ENCODE peak calls at places on chromosomes 5 and 9, in four cellular contexts. M, K, C and H are unnamed samples.

GRCh38 chr9:17970285-17970684 is 391.4 kb downstream of the SH3GL2 start:
- DNase-seq in M (no peak), K (no peak), C (no peak), H (no peak)

GRCh38 chr9:77977210-77977611 is 54.4 kb downstream of the GNAQ start:
- DNase-seq in M (no peak), K (peak; percentile 14), C (peak; percentile 17), H (no peak)

GRCh38 chr9:15246688-15247087 is 60.3 kb downstream of the TTC39B start:
- DNase-seq in M (no peak), K (no peak), C (no peak), H (no peak)

GRCh38 chr9:133870598-133871595 is 121.2 kb downstream of the VAV2 start:
- DNase-seq in M (no peak), K (no peak), C (no peak), H (no peak)

GRCh38 chr9:131275332-131276106 is 791 bp downstream of the FAM78A start:
- DNase-seq in M (no peak), K (peak; percentile 66), C (no peak), H (peak; percentile 50)

GRCh38 chr9:35996358-35996970 is 38.5 kb upstream of the OR2S2 start:
- DNase-seq in M (no peak), K (no peak), C (no peak), H (no peak)

GRCh38 chr5:154308457-154309360 is 118.2 kb downstream of the GALNT10 start:
- DNase-seq in M (no peak), K (no peak), C (peak; percentile 52), H (no peak)

GRCh38 chr5:154477382-154478223 is 424 bp downstream of the HAND1 start:
- DNase-seq in M (no peak), K (peak; percentile 48), C (no peak), H (no peak)

GRCh38 chr5:123485275-123485674 is 26.7 kb upstream of the CSNK1G3 start:
- DNase-seq in M (no peak), K (no peak), C (no peak), H (no peak)

GRCh38 chr5:97601651-97602050 is 418.6 kb upstream of the RIOK2 start:
- DNase-seq in M (no peak), K (no peak), C (no peak), H (no peak)

GRCh38 chr5:72347801-72348305 is 27.7 kb downstream of the PTCD2 start:
- DNase-seq in M (no peak), K (peak; percentile 20), C (no peak), H (no peak)

GRCh38 chr5:110760158-110760557 is 21.4 kb downstream of the SLC25A46 start:
- DNase-seq in M (no peak), K (no peak), C (no peak), H (no peak)

GRCh38 chr9:83511051-83511450 is 27.1 kb downstream of the FRMD3 start:
- DNase-seq in M (no peak), K (peak; percentile 21), C (no peak), H (no peak)

GRCh38 chr5:91388362-91388761 is 5.2 kb upstream of the ARRDC3 start:
- DNase-seq in M (no peak), K (no peak), C (no peak), H (no peak)

GRCh38 chr5:151880304-151880703 is 44.3 kb downstream of the GLRA1 start:
- DNase-seq in M (no peak), K (no peak), C (no peak), H (no peak)

GRCh38 chr5:108481355-108481931 is 99.5 kb upstream of the FBXL17 start:
- DNase-seq in M (no peak), K (peak; percentile 12), C (peak; percentile 66), H (no peak)

GRCh38 chr5:107295914-107296313 is 374.8 kb downstream of the EFNA5 start:
- DNase-seq in M (no peak), K (no peak), C (no peak), H (no peak)

GRCh38 chr9:122827759-122828090 is 663 bp downstream of the PDCL start:
- DNase-seq in M (no peak), K (no peak), C (no peak), H (no peak)

GRCh38 chr5:172235827-172236749 is 42.1 kb downstream of the EFCAB9 start:
- DNase-seq in M (no peak), K (no peak), C (no peak), H (no peak)

GRCh38 chr9:72982161-72982799 is 29.4 kb upstream of the ALDH1A1 start:
- DNase-seq in M (no peak), K (no peak), C (no peak), H (no peak)